ENCODE peak calls at places on chromosomes 11 and 22, in five cellular contexts. One of them, this sample, is unnamed.

GRCh38 chr11:101444164-101444563 is 139.6 kb downstream of the TRPC6 start:
- DNase-seq in mucosa of descending colon: no peak
- DNase-seq in GM23248: no peak
- DNase-seq in adipocyte: no peak
- DNase-seq in transverse colon: peak; percentile 20
- DNase-seq in this sample: peak; percentile 59

GRCh38 chr11:48005133-48005532 is 24.8 kb downstream of the PTPRJ start:
- DNase-seq in mucosa of descending colon: no peak
- DNase-seq in GM23248: peak; percentile 70
- DNase-seq in adipocyte: peak; percentile 62
- DNase-seq in transverse colon: no peak
- DNase-seq in this sample: peak; percentile 50

GRCh38 chr22:22593964-22594656 is 35.0 kb upstream of the PRAME start:
- DNase-seq in mucosa of descending colon: peak; percentile 48
- DNase-seq in GM23248: peak; percentile 58
- DNase-seq in adipocyte: peak; percentile 61
- DNase-seq in transverse colon: peak; percentile 38
- DNase-seq in this sample: peak; percentile 49

GRCh38 chr11:119404872-119405271 is 18.1 kb downstream of the THY1 start:
- DNase-seq in mucosa of descending colon: no peak
- DNase-seq in GM23248: no peak
- DNase-seq in adipocyte: peak; percentile 31
- DNase-seq in transverse colon: no peak
- DNase-seq in this sample: no peak

GRCh38 chr22:50526849-50527801 is 1.7 kb upstream of the SCO2 start:
- DNase-seq in mucosa of descending colon: peak; percentile 73
- DNase-seq in GM23248: no peak
- DNase-seq in adipocyte: peak; percentile 29
- DNase-seq in transverse colon: peak; percentile 74
- DNase-seq in this sample: peak; percentile 27

GRCh38 chr11:776459-777287 is 614 bp downstream of the GATD1 start:
- DNase-seq in mucosa of descending colon: peak; percentile 67
- DNase-seq in GM23248: peak; percentile 73
- DNase-seq in adipocyte: peak; percentile 74
- DNase-seq in transverse colon: no peak
- DNase-seq in this sample: peak; percentile 41

GRCh38 chr11:78659326-78660319 is 85.0 kb upstream of the NARS2 start:
- DNase-seq in mucosa of descending colon: no peak
- DNase-seq in GM23248: no peak
- DNase-seq in adipocyte: no peak
- DNase-seq in transverse colon: no peak
- DNase-seq in this sample: no peak

GRCh38 chr22:49881856-49882255 is 28.2 kb downstream of the ZBED4 start:
- DNase-seq in mucosa of descending colon: no peak
- DNase-seq in GM23248: no peak
- DNase-seq in adipocyte: no peak
- DNase-seq in transverse colon: no peak
- DNase-seq in this sample: no peak

GRCh38 chr11:37812281-37812880 is 1214.3 kb upstream of the RAG2 start:
- DNase-seq in mucosa of descending colon: no peak
- DNase-seq in GM23248: no peak
- DNase-seq in adipocyte: no peak
- DNase-seq in transverse colon: no peak
- DNase-seq in this sample: no peak

GRCh38 chr11:130653838-130654601 is 205.6 kb downstream of the ADAMTS15 start:
- DNase-seq in mucosa of descending colon: peak; percentile 59
- DNase-seq in GM23248: peak; percentile 72
- DNase-seq in adipocyte: peak; percentile 80
- DNase-seq in transverse colon: peak; percentile 64
- DNase-seq in this sample: peak; percentile 98

GRCh38 chr11:115469361-115469760 is 34.9 kb downstream of the CADM1 start:
- DNase-seq in mucosa of descending colon: no peak
- DNase-seq in GM23248: no peak
- DNase-seq in adipocyte: no peak
- DNase-seq in transverse colon: no peak
- DNase-seq in this sample: no peak

GRCh38 chr11:117238221-117238620 is 5.8 kb downstream of the RNF214 start:
- DNase-seq in mucosa of descending colon: no peak
- DNase-seq in GM23248: no peak
- DNase-seq in adipocyte: no peak
- DNase-seq in transverse colon: no peak
- DNase-seq in this sample: no peak
- H3K36me3 ChIP-seq in mucosa of descending colon: no peaks in the 10 kb centered on the region
- H3K36me3 ChIP-seq in GM23248: peaks cover 8% of the 10 kb centered on the region
- H3K36me3 ChIP-seq in adipocyte: peaks cover 20% of the 10 kb centered on the region
- H3K36me3 ChIP-seq in transverse colon: peaks cover 17% of the 10 kb centered on the region
- H3K36me3 ChIP-seq in this sample: peaks cover 11% of the 10 kb centered on the region

DNA sequence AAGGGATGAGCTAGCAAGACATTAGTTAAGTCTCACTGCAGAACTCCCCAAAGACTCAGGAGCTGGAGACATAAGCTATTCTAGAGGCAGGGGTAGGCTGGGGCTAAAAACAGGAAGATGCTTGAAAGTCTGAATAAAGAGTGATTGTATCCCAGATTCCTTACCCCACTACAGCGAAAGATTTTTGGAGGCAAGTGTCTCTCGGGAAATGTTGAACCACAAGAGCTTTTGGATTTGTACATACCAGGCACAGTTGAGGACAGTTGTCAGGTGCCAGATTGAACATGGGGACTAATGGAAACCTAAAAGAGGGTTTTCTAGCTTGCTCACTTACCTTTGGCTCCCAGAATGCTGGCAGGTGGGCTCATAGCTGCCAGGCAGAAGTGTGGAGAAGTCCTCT is 43.5 kb upstream of the OR9Q1 start:
- DNase-seq in mucosa of descending colon: no peak
- DNase-seq in GM23248: no peak
- DNase-seq in adipocyte: no peak
- DNase-seq in transverse colon: no peak
- DNase-seq in this sample: no peak
- H3K4me1 ChIP-seq in mucosa of descending colon: no peaks in the 10 kb centered on the region
- H3K4me1 ChIP-seq in GM23248: peaks cover 1% of the 10 kb centered on the region
- H3K4me1 ChIP-seq in adipocyte: peaks cover 10% of the 10 kb centered on the region
- H3K4me1 ChIP-seq in transverse colon: no peaks in the 10 kb centered on the region
- H3K4me1 ChIP-seq in this sample: peaks cover 10% of the 10 kb centered on the region

DNA sequence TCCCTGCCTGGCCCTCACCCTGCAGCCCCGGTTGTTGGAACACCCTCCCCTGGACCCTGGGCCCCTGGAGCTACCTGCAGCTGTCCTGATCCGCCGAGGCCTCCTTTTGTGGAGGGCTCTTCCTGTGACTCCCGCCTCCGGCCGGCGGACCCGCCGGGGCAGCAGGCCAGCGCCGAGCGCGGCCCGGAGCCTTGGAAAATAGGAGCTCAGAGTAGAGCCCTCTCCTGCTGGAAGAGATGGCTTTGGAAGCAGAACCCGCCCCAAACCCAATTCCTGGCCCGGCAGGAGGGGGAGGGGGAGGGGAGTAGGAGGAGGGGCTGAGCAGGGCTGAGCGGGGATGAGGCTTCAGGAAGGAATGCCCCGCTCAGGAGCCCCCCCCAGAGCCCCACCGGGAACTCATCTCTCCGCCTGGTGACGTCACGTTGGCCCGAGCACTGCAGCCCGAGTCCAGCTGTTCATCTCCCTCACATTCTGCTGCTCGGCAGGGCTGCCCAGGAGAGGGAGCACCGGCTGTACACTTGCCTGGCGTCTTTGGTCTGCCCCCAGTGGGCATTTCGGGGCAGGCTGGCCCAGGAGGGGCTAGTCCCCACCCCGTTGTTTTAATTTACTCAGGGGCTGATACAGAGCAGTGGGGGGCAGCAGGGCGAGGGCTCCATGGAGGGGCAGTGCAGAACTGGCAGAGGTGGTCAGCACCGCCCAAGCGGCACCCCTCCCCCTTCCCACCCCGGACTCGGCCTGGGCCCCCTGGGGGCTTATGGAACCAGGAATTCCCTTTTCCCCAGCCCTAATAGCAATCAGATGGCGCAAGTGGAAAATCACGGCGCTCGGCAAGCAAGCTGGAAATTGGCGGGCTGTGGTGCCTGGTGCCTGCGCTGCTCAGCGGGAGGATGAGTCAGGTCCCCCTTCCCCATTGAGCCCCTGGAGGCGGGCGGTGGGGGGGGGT is at the start of gene MRGPRF:
- DNase-seq in mucosa of descending colon: peak; percentile 80
- DNase-seq in GM23248: peak; percentile 92
- DNase-seq in adipocyte: peak; percentile 94
- DNase-seq in transverse colon: peak; percentile 87
- DNase-seq in this sample: peak; percentile 40
- H3K4me3 ChIP-seq in mucosa of descending colon: peak within 1 kb of the TSS; percentile 19
- H3K4me3 ChIP-seq in GM23248: peak within 1 kb of the TSS; percentile 76
- H3K4me3 ChIP-seq in adipocyte: peak within 1 kb of the TSS; percentile 85
- H3K4me3 ChIP-seq in transverse colon: peak within 1 kb of the TSS; percentile 66
- H3K4me3 ChIP-seq in this sample: no peak within 1 kb of the TSS

GRCh38 chr11:13713982-13714381 is 45.5 kb downstream of the FAR1 start:
- DNase-seq in mucosa of descending colon: no peak
- DNase-seq in GM23248: no peak
- DNase-seq in adipocyte: no peak
- DNase-seq in transverse colon: no peak
- DNase-seq in this sample: no peak
- H3K36me3 ChIP-seq in mucosa of descending colon: no peaks in the 10 kb centered on the region
- H3K36me3 ChIP-seq in GM23248: peaks cover 59% of the 10 kb centered on the region
- H3K36me3 ChIP-seq in adipocyte: peaks cover 68% of the 10 kb centered on the region
- H3K36me3 ChIP-seq in transverse colon: peaks cover 58% of the 10 kb centered on the region
- H3K36me3 ChIP-seq in this sample: peaks cover 3% of the 10 kb centered on the region

This sample was measured in thyroid gland.